ENCODE peak calls at places on chromosomes 11 and 22, in four cellular contexts. W is A549, H is DND-41, Z is heart left ventricle. M is an unnamed sample. For H3K9me3, the result is how much of the 10 kb centered on the place peaks cover.

GRCh38 chr22:34997921-34998320 is 68.0 kb upstream of the ISX start:
- DNase-seq in H (no peak), Z (no peak), W (no peak), M (no peak)

GRCh38 chr11:120108154-120108784 is 29.6 kb downstream of the TRIM29 start:
- DNase-seq in W (peak), H (peak), Z (peak), M (peak)

GRCh38 chr22:43854786-43855271 is 7.5 kb downstream of the SULT4A1 start:
- DNase-seq in Z (peak), H (no peak), W (no peak), M (no peak)

GRCh38 chr11:130522284-130522961 is 74.0 kb downstream of the ADAMTS15 start:
- DNase-seq in Z (peak), H (no peak), W (peak), M (no peak)

GRCh38 chr22:26367402-26368245 is 61.4 kb upstream of the ASPHD2 start:
- DNase-seq in H (peak), Z (no peak), W (peak), M (peak)

GRCh38 chr11:16969010-16970004 is 44.9 kb downstream of the PLEKHA7 start:
- DNase-seq in H (no peak), Z (no peak), W (no peak), M (no peak)

GRCh38 chr11:26849009-26849408 is 127.1 kb upstream of the SLC5A12 start:
- DNase-seq in Z (peak), W (no peak), H (no peak), M (no peak)

GRCh38 chr11:72758690-72759389 is 6.6 kb upstream of the ARAP1 start:
- DNase-seq in Z (peak), W (no peak), H (no peak), M (no peak)

GRCh38 chr11:61771995-61772455 is 19.6 kb downstream of the MYRF start:
- DNase-seq in Z (no peak), H (no peak), W (no peak), M (no peak)

GRCh38 chr11:43756575-43756974 is 76.0 kb downstream of the HSD17B12 start:
- DNase-seq in W (no peak), Z (no peak), H (no peak), M (no peak)

GRCh38 chr11:2442554-2442953 is 1.8 kb downstream of the TRPM5 start:
- DNase-seq in H (peak), Z (no peak), W (no peak), M (no peak)

GRCh38 chr11:34620820-34621792 is at the start of gene EHF:
- DNase-seq in W (no peak), Z (no peak), H (no peak), M (no peak)

GRCh38 chr11:11510939-11511338 is 110.9 kb downstream of the GALNT18 start:
- DNase-seq in Z (no peak), W (no peak), H (no peak), M (no peak)

GRCh38 chr22:30968924-30969531 is at the start of gene TUG1:
- DNase-seq in Z (peak), H (peak), W (peak), M (peak)
- H3K9me3 ChIP-seq in Z (under half), H (under half), W (under half), M (under half)

DNA sequence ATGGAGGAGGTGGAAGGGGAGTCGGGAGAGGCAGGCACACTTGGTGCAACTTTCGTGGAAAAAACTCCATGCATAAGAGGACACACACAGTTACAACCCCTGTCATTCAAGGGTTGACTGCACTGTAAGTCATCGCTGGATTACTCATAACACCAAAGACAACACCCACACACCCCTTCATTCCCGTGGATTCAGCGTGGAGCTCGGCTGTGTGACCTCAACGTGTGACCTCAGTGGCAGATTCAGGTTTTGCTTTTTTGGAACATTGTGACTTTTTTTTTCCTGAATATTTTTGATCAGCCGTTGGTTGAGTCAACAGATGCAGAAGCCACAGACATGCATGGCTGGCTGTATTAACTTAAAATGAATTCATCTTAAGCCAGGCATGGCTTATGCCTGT is 19.7 kb upstream of the MUC5AC start:
- DNase-seq in W (no peak), Z (no peak), H (no peak), M (no peak)
- H3K9me3 ChIP-seq in W (under half), Z (under half), H (under half), M (under half)

GRCh38 chr22:40105755-40106154 is 72.0 kb upstream of the TNRC6B start:
- DNase-seq in H (no peak), W (no peak), Z (no peak), M (no peak)

GRCh38 chr22:40112595-40112994 is 65.1 kb upstream of the TNRC6B start:
- DNase-seq in W (no peak), Z (no peak), H (no peak), M (no peak)

GRCh38 chr22:40111451-40111850 is 66.3 kb upstream of the TNRC6B start:
- DNase-seq in Z (no peak), H (no peak), W (no peak), M (no peak)

GRCh38 chr22:40107244-40107643 is 70.5 kb upstream of the TNRC6B start:
- DNase-seq in W (no peak), Z (no peak), H (no peak), M (no peak)

GRCh38 chr22:40107756-40108437 is 69.8 kb upstream of the TNRC6B start:
- DNase-seq in Z (peak), H (peak), W (no peak), M (no peak)
- H3K9me3 ChIP-seq in Z (under half), H (under half), W (under half), M (under half)

GRCh38 chr11:134392953-134393615 is 19.0 kb downstream of the B3GAT1 start:
- DNase-seq in Z (no peak), W (no peak), H (no peak), M (no peak)

GRCh38 chr11:134394311-134394710 is 17.7 kb downstream of the B3GAT1 start:
- DNase-seq in Z (no peak), H (no peak), W (no peak), M (no peak)

GRCh38 chr11:134391656-134392055 is 20.4 kb downstream of the B3GAT1 start:
- DNase-seq in W (no peak), H (no peak), Z (no peak), M (no peak)

GRCh38 chr11:134395002-134395401 is 17.0 kb downstream of the B3GAT1 start:
- DNase-seq in Z (no peak), W (no peak), H (no peak), M (no peak)

DNA sequence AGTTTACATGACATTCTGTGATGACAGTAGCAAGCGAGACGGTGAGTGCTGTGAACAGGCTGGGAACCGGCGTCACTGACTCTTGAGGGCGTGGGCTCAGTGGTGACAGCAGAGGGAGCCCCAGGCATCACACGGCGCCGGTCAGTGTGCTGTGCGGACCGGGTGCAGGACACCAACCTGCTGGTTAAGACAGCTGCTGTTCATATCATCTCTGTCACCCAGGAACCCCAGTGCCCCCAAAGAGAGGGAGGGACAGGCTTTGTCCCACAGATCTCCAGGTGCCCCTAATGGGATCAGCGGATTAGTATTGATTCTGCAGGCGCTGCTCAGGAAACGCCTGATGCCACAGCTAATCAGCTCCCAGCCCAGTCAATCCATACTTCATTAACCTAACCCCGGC is 18.4 kb downstream of the B3GAT1 start:
- DNase-seq in W (peak), Z (no peak), H (no peak), M (no peak)
- H3K9me3 ChIP-seq in W (under half), Z (under half), H (under half), M (under half)

GRCh38 chr11:58782066-58782465 is 50.3 kb upstream of the GLYAT start:
- DNase-seq in Z (no peak), W (no peak), H (no peak), M (no peak)
- H3K9me3 ChIP-seq in Z (under half), W (under half), H (under half), M (under half)

DNA sequence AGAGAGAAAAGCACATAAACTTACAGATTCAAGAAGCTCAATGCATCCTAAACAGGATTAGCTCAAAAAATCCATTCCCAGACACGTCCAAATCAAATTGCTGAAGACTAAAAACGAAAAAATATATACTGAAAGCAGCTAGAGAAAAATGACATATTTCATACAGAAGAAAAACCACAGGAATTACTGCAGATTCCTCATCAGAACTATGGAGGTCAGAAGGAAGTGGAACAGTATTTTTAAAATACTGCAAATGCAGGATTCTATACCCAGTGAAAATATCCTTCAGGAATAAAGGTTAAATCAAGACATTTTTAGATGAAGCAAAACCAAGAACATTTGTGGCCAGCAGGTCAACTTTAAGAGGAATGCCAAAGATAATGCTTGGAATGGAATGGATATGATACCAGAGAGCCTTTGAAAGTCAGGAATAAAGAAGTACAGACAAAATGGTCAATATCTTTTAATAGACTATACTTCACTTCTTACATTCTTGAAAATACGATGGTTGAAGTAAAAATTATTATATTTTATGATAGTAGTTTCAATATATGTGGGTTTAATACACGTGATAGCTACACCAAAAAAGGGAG is 352.9 kb downstream of the CTTN start:
- DNase-seq in H (no peak), W (no peak), Z (no peak), M (no peak)
- H3K9me3 ChIP-seq in H (under half), W (under half), Z (under half), M (under half)

M was measured in T-helper 17 cell.